ENCODE peak calls at places on chromosome 1, in seven cellular contexts. One of them, this sample, is unnamed.

GRCh38 chr1:16960560-16961296 is 19.7 kb downstream of the MFAP2 start:
- DNase-seq in A549: peak; percentile 87
- DNase-seq in endothelial cell of umbilical vein: peak; percentile 69
- DNase-seq in K562: peak; percentile 91
- DNase-seq in WTC11: peak; percentile 97
- DNase-seq in GM12878: peak; percentile 7
- DNase-seq in H1: peak; percentile 84
- DNase-seq in this sample: peak; percentile 72

GRCh38 chr1:101022294-101022693 is 3.3 kb downstream of the DPH5 start:
- DNase-seq in A549: no peak
- DNase-seq in endothelial cell of umbilical vein: no peak
- DNase-seq in K562: no peak
- DNase-seq in WTC11: no peak
- DNase-seq in GM12878: no peak
- DNase-seq in H1: no peak
- DNase-seq in this sample: no peak

GRCh38 chr1:100448371-100448770 is 89.6 kb upstream of the GPR88 start:
- DNase-seq in A549: no peak
- DNase-seq in endothelial cell of umbilical vein: no peak
- DNase-seq in K562: no peak
- DNase-seq in WTC11: no peak
- DNase-seq in GM12878: no peak
- DNase-seq in H1: no peak
- DNase-seq in this sample: no peak

GRCh38 chr1:207362962-207363858 is 41.7 kb downstream of the CD55 start:
- DNase-seq in A549: no peak
- DNase-seq in endothelial cell of umbilical vein: no peak
- DNase-seq in K562: peak; percentile 77
- DNase-seq in WTC11: no peak
- DNase-seq in GM12878: no peak
- DNase-seq in H1: no peak
- DNase-seq in this sample: no peak

GRCh38 chr1:4650486-4650885 is 3.9 kb upstream of the AJAP1 start:
- DNase-seq in A549: peak; percentile 67
- DNase-seq in endothelial cell of umbilical vein: no peak
- DNase-seq in K562: no peak
- DNase-seq in WTC11: no peak
- DNase-seq in GM12878: no peak
- DNase-seq in H1: no peak
- DNase-seq in this sample: no peak

GRCh38 chr1:38964140-38964548 is 22.5 kb upstream of the RHBDL2 start:
- DNase-seq in A549: peak; percentile 27
- DNase-seq in endothelial cell of umbilical vein: no peak
- DNase-seq in K562: peak; percentile 51
- DNase-seq in WTC11: peak; percentile 13
- DNase-seq in GM12878: no peak
- DNase-seq in H1: no peak
- DNase-seq in this sample: no peak

GRCh38 chr1:85464497-85465098 is 361 bp downstream of the DDAH1 start:
- DNase-seq in A549: peak; percentile 55
- DNase-seq in endothelial cell of umbilical vein: peak; percentile 90
- DNase-seq in K562: no peak
- DNase-seq in WTC11: peak; percentile 67
- DNase-seq in GM12878: no peak
- DNase-seq in H1: peak; percentile 34
- DNase-seq in this sample: peak; percentile 15

GRCh38 chr1:182198006-182198605 is 136.6 kb upstream of the ZNF648 start:
- DNase-seq in A549: no peak
- DNase-seq in endothelial cell of umbilical vein: no peak
- DNase-seq in K562: peak; percentile 49
- DNase-seq in WTC11: no peak
- DNase-seq in GM12878: no peak
- DNase-seq in H1: no peak
- DNase-seq in this sample: no peak

GRCh38 chr1:14812189-14812588 is 213.7 kb downstream of the KAZN start:
- DNase-seq in A549: no peak
- DNase-seq in endothelial cell of umbilical vein: no peak
- DNase-seq in K562: no peak
- DNase-seq in WTC11: no peak
- DNase-seq in GM12878: no peak
- DNase-seq in H1: no peak
- DNase-seq in this sample: no peak

GRCh38 chr1:22930235-22930912 is 42.3 kb downstream of the LACTBL1 start:
- DNase-seq in A549: peak; percentile 34
- DNase-seq in endothelial cell of umbilical vein: peak; percentile 49
- DNase-seq in K562: peak; percentile 75
- DNase-seq in WTC11: peak; percentile 91
- DNase-seq in GM12878: no peak
- DNase-seq in H1: peak; percentile 44
- DNase-seq in this sample: peak; percentile 41

GRCh38 chr1:44334968-44335367 is 20.1 kb downstream of the ERI3 start:
- DNase-seq in A549: no peak
- DNase-seq in endothelial cell of umbilical vein: no peak
- DNase-seq in K562: no peak
- DNase-seq in WTC11: no peak
- DNase-seq in GM12878: no peak
- DNase-seq in H1: no peak
- DNase-seq in this sample: no peak

GRCh38 chr1:96409689-96410088 is 311.9 kb upstream of the PTBP2 start:
- DNase-seq in A549: no peak
- DNase-seq in endothelial cell of umbilical vein: no peak
- DNase-seq in K562: no peak
- DNase-seq in WTC11: no peak
- DNase-seq in GM12878: no peak
- DNase-seq in H1: no peak
- DNase-seq in this sample: no peak

GRCh38 chr1:9909222-9910046 is 635 bp downstream of the CTNNBIP1 start:
- DNase-seq in A549: no peak
- DNase-seq in endothelial cell of umbilical vein: peak; percentile 23
- DNase-seq in K562: peak; percentile 68
- DNase-seq in WTC11: peak; percentile 39
- DNase-seq in GM12878: no peak
- DNase-seq in H1: no peak
- DNase-seq in this sample: no peak

GRCh38 chr1:205229399-205229861 is 1.7 kb downstream of the TMCC2 start:
- DNase-seq in A549: peak; percentile 76
- DNase-seq in endothelial cell of umbilical vein: peak; percentile 14
- DNase-seq in K562: peak; percentile 87
- DNase-seq in WTC11: peak; percentile 73
- DNase-seq in GM12878: no peak
- DNase-seq in H1: no peak
- DNase-seq in this sample: peak; percentile 48

GRCh38 chr1:86779308-86780191 is 75.2 kb downstream of the SH3GLB1 start:
- DNase-seq in A549: no peak
- DNase-seq in endothelial cell of umbilical vein: peak; percentile 41
- DNase-seq in K562: peak; percentile 64
- DNase-seq in WTC11: no peak
- DNase-seq in GM12878: no peak
- DNase-seq in H1: no peak
- DNase-seq in this sample: no peak

DNA sequence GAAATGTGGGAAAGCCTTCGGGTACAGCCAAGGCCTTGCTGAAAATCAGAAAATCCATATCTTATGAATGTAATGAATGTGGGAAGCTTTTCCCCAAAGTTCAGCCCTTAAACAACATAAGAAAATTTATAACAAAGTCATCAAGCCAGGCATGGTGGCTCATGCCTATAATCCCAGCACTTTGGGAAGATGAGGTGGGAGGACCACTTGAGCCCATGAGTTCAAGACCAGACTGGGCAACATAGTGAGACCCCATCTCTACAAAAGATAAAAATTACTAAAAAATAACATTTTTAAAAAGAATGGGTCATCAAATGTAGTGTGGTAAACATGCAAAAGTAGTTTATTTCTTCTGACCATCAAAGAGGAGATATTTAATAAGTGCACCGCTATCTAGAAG is 45.9 kb downstream of the KIAA0319L start:
- DNase-seq in A549: no peak
- DNase-seq in endothelial cell of umbilical vein: no peak
- DNase-seq in K562: no peak
- DNase-seq in WTC11: no peak
- DNase-seq in GM12878: no peak
- DNase-seq in H1: no peak
- DNase-seq in this sample: no peak
- TF ChIP-seq MAX in A549: no peak
- TF ChIP-seq MAX in endothelial cell of umbilical vein: no peak
- TF ChIP-seq MAX in K562: no peak
- TF ChIP-seq MAX in WTC11: no peak
- TF ChIP-seq MAX in GM12878: no peak
- TF ChIP-seq MAX in H1: no peak
- TF ChIP-seq MAX in this sample: no peak

DNA sequence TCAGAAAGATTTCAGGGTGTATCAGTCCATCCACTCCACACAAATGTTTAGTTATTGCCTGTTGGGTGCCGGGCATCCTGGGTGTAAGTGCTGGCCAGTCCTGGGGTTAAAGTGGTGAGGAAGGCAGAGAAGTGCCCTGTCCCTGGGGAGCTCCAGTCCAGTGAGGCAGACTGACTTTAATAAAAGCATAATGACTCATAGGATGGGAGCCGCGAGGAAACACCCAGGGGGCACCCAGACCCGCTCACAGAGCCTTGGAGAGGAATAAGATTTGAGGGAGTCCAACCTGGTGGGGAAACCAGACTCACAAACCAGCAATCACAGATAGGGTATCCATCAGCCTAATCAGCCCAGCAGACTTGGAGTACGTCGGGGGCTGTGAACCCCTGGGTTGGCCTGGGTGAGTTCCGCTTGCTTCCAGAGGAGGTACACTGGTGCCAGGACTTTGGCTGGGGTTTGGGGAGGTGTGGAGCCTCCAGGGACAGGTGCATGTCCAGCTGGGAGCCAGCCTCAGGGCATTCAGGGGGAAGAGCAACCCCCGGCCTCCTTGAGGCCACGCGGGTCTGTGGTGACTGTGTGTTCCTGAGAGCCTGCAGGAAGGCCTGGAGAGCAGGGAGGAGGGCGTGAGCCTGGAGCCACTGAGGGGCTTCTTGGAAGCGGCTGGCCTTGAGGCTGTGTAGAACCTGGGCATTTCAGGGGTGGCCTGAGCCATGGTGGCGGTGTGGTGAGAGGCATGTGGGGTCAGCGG is 3.7 kb downstream of the PEAR1 start:
- DNase-seq in A549: peak; percentile 63
- DNase-seq in endothelial cell of umbilical vein: peak; percentile 61
- DNase-seq in K562: no peak
- DNase-seq in WTC11: no peak
- DNase-seq in GM12878: no peak
- DNase-seq in H1: no peak
- DNase-seq in this sample: no peak
- TF ChIP-seq MAX in A549: no peak
- TF ChIP-seq MAX in endothelial cell of umbilical vein: no peak
- TF ChIP-seq MAX in K562: no peak
- TF ChIP-seq MAX in WTC11: no peak
- TF ChIP-seq MAX in GM12878: no peak
- TF ChIP-seq MAX in H1: no peak
- TF ChIP-seq MAX in this sample: no peak

GRCh38 chr1:231527586-231528174 is 789 bp upstream of the TSNAX start:
- DNase-seq in A549: no peak
- DNase-seq in endothelial cell of umbilical vein: no peak
- DNase-seq in K562: no peak
- DNase-seq in WTC11: no peak
- DNase-seq in GM12878: no peak
- DNase-seq in H1: no peak
- DNase-seq in this sample: no peak
- TF ChIP-seq MAX in A549: no peak
- TF ChIP-seq MAX in endothelial cell of umbilical vein: no peak
- TF ChIP-seq MAX in K562: no peak
- TF ChIP-seq MAX in WTC11: no peak
- TF ChIP-seq MAX in GM12878: no peak
- TF ChIP-seq MAX in H1: no peak
- TF ChIP-seq MAX in this sample: no peak

GRCh38 chr1:61368366-61368765 is 286.0 kb downstream of the NFIA start:
- DNase-seq in A549: no peak
- DNase-seq in endothelial cell of umbilical vein: no peak
- DNase-seq in K562: no peak
- DNase-seq in WTC11: no peak
- DNase-seq in GM12878: no peak
- DNase-seq in H1: no peak
- DNase-seq in this sample: no peak

GRCh38 chr1:61370177-61370907 is 288.0 kb downstream of the NFIA start:
- DNase-seq in A549: no peak
- DNase-seq in endothelial cell of umbilical vein: no peak
- DNase-seq in K562: no peak
- DNase-seq in WTC11: no peak
- DNase-seq in GM12878: no peak
- DNase-seq in H1: no peak
- DNase-seq in this sample: no peak

GRCh38 chr1:61370908-61371279 is 288.5 kb downstream of the NFIA start:
- DNase-seq in A549: no peak
- DNase-seq in endothelial cell of umbilical vein: no peak
- DNase-seq in K562: no peak
- DNase-seq in WTC11: no peak
- DNase-seq in GM12878: no peak
- DNase-seq in H1: no peak
- DNase-seq in this sample: no peak

GRCh38 chr1:61368876-61369275 is 286.5 kb downstream of the NFIA start:
- DNase-seq in A549: no peak
- DNase-seq in endothelial cell of umbilical vein: no peak
- DNase-seq in K562: no peak
- DNase-seq in WTC11: no peak
- DNase-seq in GM12878: no peak
- DNase-seq in H1: no peak
- DNase-seq in this sample: no peak
- TF ChIP-seq MAX in A549: no peak
- TF ChIP-seq MAX in endothelial cell of umbilical vein: no peak
- TF ChIP-seq MAX in K562: no peak
- TF ChIP-seq MAX in WTC11: no peak
- TF ChIP-seq MAX in GM12878: no peak
- TF ChIP-seq MAX in H1: no peak
- TF ChIP-seq MAX in this sample: no peak

GRCh38 chr1:198756470-198756869 is 117.6 kb downstream of the PTPRC start:
- DNase-seq in A549: peak; percentile 20
- DNase-seq in endothelial cell of umbilical vein: peak; percentile 27
- DNase-seq in K562: no peak
- DNase-seq in WTC11: no peak
- DNase-seq in GM12878: no peak
- DNase-seq in H1: no peak
- DNase-seq in this sample: no peak
- TF ChIP-seq MAX in A549: no peak
- TF ChIP-seq MAX in endothelial cell of umbilical vein: no peak
- TF ChIP-seq MAX in K562: no peak
- TF ChIP-seq MAX in WTC11: no peak
- TF ChIP-seq MAX in GM12878: no peak
- TF ChIP-seq MAX in H1: no peak
- TF ChIP-seq MAX in this sample: no peak

GRCh38 chr1:52204696-52205095 is 62.8 kb downstream of the ZFYVE9 start:
- DNase-seq in A549: no peak
- DNase-seq in endothelial cell of umbilical vein: no peak
- DNase-seq in K562: no peak
- DNase-seq in WTC11: no peak
- DNase-seq in GM12878: peak; percentile 32
- DNase-seq in H1: no peak
- DNase-seq in this sample: no peak
- TF ChIP-seq MAX in A549: no peak
- TF ChIP-seq MAX in endothelial cell of umbilical vein: no peak
- TF ChIP-seq MAX in K562: no peak
- TF ChIP-seq MAX in WTC11: no peak
- TF ChIP-seq MAX in GM12878: no peak
- TF ChIP-seq MAX in H1: no peak
- TF ChIP-seq MAX in this sample: no peak

GRCh38 chr1:154876842-154877369 is 6.8 kb upstream of the KCNN3 start:
- DNase-seq in A549: no peak
- DNase-seq in endothelial cell of umbilical vein: no peak
- DNase-seq in K562: no peak
- DNase-seq in WTC11: no peak
- DNase-seq in GM12878: no peak
- DNase-seq in H1: no peak
- DNase-seq in this sample: no peak
- TF ChIP-seq MAX in A549: no peak
- TF ChIP-seq MAX in endothelial cell of umbilical vein: no peak
- TF ChIP-seq MAX in K562: no peak
- TF ChIP-seq MAX in WTC11: no peak
- TF ChIP-seq MAX in GM12878: no peak
- TF ChIP-seq MAX in H1: no peak
- TF ChIP-seq MAX in this sample: no peak